ENCODE peak calls at places on chromosomes 5 and 9, in nine cellular contexts. O is astrocyte of the spinal cord; A is endodermal cell; K is neuronal stem cell; N is stimulated activated CD4-positive, alpha-beta T cell treated with anti-CD3 and anti-CD28 coated beads, Interleukin-12 subunit alpha, Interleukin-12 subunit beta, amount 100 ng/mL, for 24 hours; Z is posterior cingulate gyrus; L is neural crest cell; P is NCI-H1105; T is Peyer's patch. E is an unnamed sample.

GRCh38 chr5:131005963-131006684 is 158.9 kb downstream of the HINT1 start:
- DNase-seq in O (no peak), A (peak; percentile 61), K (no peak), N (no peak), Z (no peak), L (no peak), P (no peak), T (no peak), E (no peak)

GRCh38 chr5:111755942-111756353 is 1.0 kb downstream of the NREP start:
- DNase-seq in O (peak; percentile 79), A (no peak), K (no peak), N (no peak), Z (no peak), L (no peak), P (no peak), T (no peak), E (no peak)

GRCh38 chr9:73565026-73565425 is 413.4 kb downstream of the ANXA1 start:
- DNase-seq in O (peak; percentile 79), A (no peak), K (no peak), N (no peak), Z (no peak), L (no peak), P (no peak), T (no peak), E (no peak)

GRCh38 chr5:143395638-143396352 is 7.7 kb downstream of the NR3C1 start:
- DNase-seq in O (peak; percentile 27), A (no peak), K (no peak), N (no peak), Z (no peak), L (no peak), P (no peak), T (no peak), E (no peak)

GRCh38 chr5:134127376-134127861 is 12.9 kb downstream of the TCF7 start:
- DNase-seq in O (peak; percentile 36), A (no peak), K (no peak), N (no peak), Z (no peak), L (no peak), P (no peak), T (no peak), E (no peak)

GRCh38 chr5:143494162-143494561 is 90.7 kb upstream of the NR3C1 start:
- DNase-seq in O (peak; percentile 86), A (no peak), K (no peak), N (no peak), Z (no peak), L (no peak), P (no peak), T (no peak), E (no peak)

GRCh38 chr5:55551298-55551846 is 16.6 kb upstream of the PLPP1 start:
- DNase-seq in O (no peak), A (no peak), K (no peak), N (no peak), Z (no peak), L (no peak), P (no peak), T (no peak), E (no peak)

GRCh38 chr5:132394681-132395259 is 25.3 kb downstream of the SLC22A5 start:
- DNase-seq in O (no peak), A (peak; percentile 25), K (no peak), N (no peak), Z (no peak), L (no peak), P (peak; percentile 59), T (peak; percentile 48), E (no peak)

GRCh38 chr5:13865317-13865716 is 79.2 kb downstream of the DNAH5 start:
- DNase-seq in O (no peak), A (no peak), K (no peak), N (no peak), Z (no peak), L (no peak), P (peak; percentile 4), T (no peak), E (no peak)

GRCh38 chr5:178545156-178545555 is 45.0 kb downstream of the COL23A1 start:
- DNase-seq in O (no peak), A (no peak), K (peak; percentile 61), N (no peak), Z (no peak), L (no peak), P (no peak), T (no peak), E (no peak)

GRCh38 chr9:137278913-137279711 is 1.6 kb downstream of the TOR4A start:
- DNase-seq in O (no peak), A (peak; percentile 36), K (no peak), N (no peak), Z (no peak), L (no peak), P (no peak), T (no peak), E (peak; percentile 54)

GRCh38 chr5:1853531-1853930 is 29.2 kb downstream of the IRX4 start:
- DNase-seq in O (no peak), A (no peak), K (no peak), N (no peak), Z (no peak), L (no peak), P (no peak), T (no peak), E (no peak)

GRCh38 chr5:66603164-66603563 is 7.0 kb downstream of the MAST4 start:
- DNase-seq in O (no peak), A (no peak), K (no peak), N (no peak), Z (no peak), L (no peak), P (no peak), T (no peak), E (no peak)

GRCh38 chr5:57783693-57784092 is 301.1 kb upstream of the ACTBL2 start:
- DNase-seq in O (no peak), A (no peak), K (no peak), N (no peak), Z (no peak), L (no peak), P (no peak), T (no peak), E (no peak)

GRCh38 chr5:132883261-132883834 is 9.9 kb downstream of the LEAP2 start:
- DNase-seq in O (peak; percentile 66), A (peak; percentile 66), K (peak; percentile 20), N (no peak), Z (peak; percentile 36), L (peak; percentile 28), P (no peak), T (peak; percentile 79), E (no peak)

GRCh38 chr9:135605238-135605781 is 34.0 kb downstream of the GLT6D1 start:
- DNase-seq in O (no peak), A (no peak), K (no peak), N (no peak), Z (peak; percentile 60), L (no peak), P (no peak), T (peak; percentile 30), E (no peak)

GRCh38 chr5:43017438-43017820 is 22.7 kb downstream of the ANXA2R start:
- DNase-seq in O (no peak), A (peak; percentile 77), K (no peak), N (no peak), Z (no peak), L (no peak), P (peak; percentile 4), T (peak; percentile 84), E (no peak)

GRCh38 chr5:115321309-115321708 is 24.9 kb upstream of the CCDC112 start:
- DNase-seq in O (no peak), A (no peak), K (no peak), N (no peak), Z (no peak), L (no peak), P (no peak), T (no peak), E (no peak)

GRCh38 chr5:168699002-168699401 is 119.8 kb upstream of the PANK3 start:
- DNase-seq in O (no peak), A (no peak), K (no peak), N (no peak), Z (peak; percentile 29), L (no peak), P (no peak), T (no peak), E (no peak)